ENCODE peak calls at places on chromosomes 4 and X, in eight cellular contexts. One of them, this sample, is unnamed.

GRCh38 chr4:136918772-136919171 is 613.5 kb downstream of the PCDH18 start:
- DNase-seq in A549: no peak
- DNase-seq in lung: no peak
- DNase-seq in cardiac muscle cell: no peak
- DNase-seq in mesenchymal stem cell: no peak
- DNase-seq in ovary: no peak
- DNase-seq in colonic mucosa: no peak
- DNase-seq in tibial nerve: no peak
- DNase-seq in this sample: no peak

GRCh38 chr4:71729856-71730255 is 54.0 kb downstream of the GC start:
- DNase-seq in A549: no peak
- DNase-seq in lung: no peak
- DNase-seq in tibial nerve: no peak
- DNase-seq in ovary: no peak
- DNase-seq in cardiac muscle cell: no peak
- DNase-seq in colonic mucosa: no peak
- DNase-seq in mesenchymal stem cell: no peak
- DNase-seq in this sample: no peak

GRCh38 chrX:132388371-132388770 is 100.5 kb downstream of the MBNL3 start:
- DNase-seq in ovary: no peak
- DNase-seq in mesenchymal stem cell: no peak
- DNase-seq in A549: no peak
- DNase-seq in cardiac muscle cell: no peak
- DNase-seq in colonic mucosa: no peak
- DNase-seq in lung: no peak
- DNase-seq in tibial nerve: no peak
- DNase-seq in this sample: no peak

GRCh38 chrX:11209798-11210197 is 83.4 kb upstream of the AMELX start:
- DNase-seq in lung: no peak
- DNase-seq in ovary: no peak
- DNase-seq in tibial nerve: no peak
- DNase-seq in A549: no peak
- DNase-seq in colonic mucosa: no peak
- DNase-seq in mesenchymal stem cell: no peak
- DNase-seq in cardiac muscle cell: peak; percentile 20
- DNase-seq in this sample: no peak

GRCh38 chr4:132827522-132827921 is 321.6 kb upstream of the PCDH10 start:
- DNase-seq in ovary: no peak
- DNase-seq in A549: no peak
- DNase-seq in lung: no peak
- DNase-seq in cardiac muscle cell: no peak
- DNase-seq in mesenchymal stem cell: no peak
- DNase-seq in colonic mucosa: no peak
- DNase-seq in tibial nerve: no peak
- DNase-seq in this sample: no peak

GRCh38 chr4:77819409-77819835 is 254 bp upstream of the CNOT6L start:
- DNase-seq in ovary: no peak
- DNase-seq in tibial nerve: peak; percentile 13
- DNase-seq in lung: peak; percentile 78
- DNase-seq in mesenchymal stem cell: peak; percentile 30
- DNase-seq in colonic mucosa: no peak
- DNase-seq in cardiac muscle cell: peak; percentile 27
- DNase-seq in A549: no peak
- DNase-seq in this sample: peak; percentile 80

GRCh38 chrX:26925088-26925487 is 538.1 kb downstream of the PPP4R3C start:
- DNase-seq in tibial nerve: no peak
- DNase-seq in lung: no peak
- DNase-seq in colonic mucosa: no peak
- DNase-seq in A549: no peak
- DNase-seq in mesenchymal stem cell: peak; percentile 18
- DNase-seq in ovary: no peak
- DNase-seq in cardiac muscle cell: no peak
- DNase-seq in this sample: no peak

GRCh38 chr4:168631241-168632151 is 134.6 kb downstream of the PALLD start:
- DNase-seq in colonic mucosa: peak; percentile 70
- DNase-seq in ovary: peak; percentile 78
- DNase-seq in tibial nerve: peak; percentile 18
- DNase-seq in cardiac muscle cell: peak; percentile 77
- DNase-seq in lung: peak; percentile 59
- DNase-seq in mesenchymal stem cell: peak; percentile 80
- DNase-seq in A549: peak; percentile 62
- DNase-seq in this sample: no peak

GRCh38 chr4:108087293-108087967 is 81.3 kb downstream of the LEF1 start:
- DNase-seq in cardiac muscle cell: no peak
- DNase-seq in tibial nerve: no peak
- DNase-seq in ovary: no peak
- DNase-seq in lung: no peak
- DNase-seq in A549: no peak
- DNase-seq in colonic mucosa: no peak
- DNase-seq in mesenchymal stem cell: no peak
- DNase-seq in this sample: no peak

GRCh38 chr4:20629180-20630115 is 70.8 kb upstream of the PACRGL start:
- DNase-seq in tibial nerve: no peak
- DNase-seq in cardiac muscle cell: no peak
- DNase-seq in colonic mucosa: peak; percentile 60
- DNase-seq in mesenchymal stem cell: no peak
- DNase-seq in lung: no peak
- DNase-seq in A549: no peak
- DNase-seq in ovary: no peak
- DNase-seq in this sample: no peak

GRCh38 chrX:106999002-106999975 is 723 bp downstream of the MORC4 start:
- DNase-seq in lung: peak; percentile 43
- DNase-seq in colonic mucosa: peak; percentile 65
- DNase-seq in ovary: peak; percentile 63
- DNase-seq in A549: peak; percentile 25
- DNase-seq in cardiac muscle cell: peak; percentile 64
- DNase-seq in mesenchymal stem cell: peak; percentile 59
- DNase-seq in tibial nerve: peak; percentile 17
- DNase-seq in this sample: peak; percentile 10

GRCh38 chr4:41878170-41878941 is 56.9 kb upstream of the TMEM33 start:
- DNase-seq in ovary: no peak
- DNase-seq in tibial nerve: no peak
- DNase-seq in colonic mucosa: no peak
- DNase-seq in mesenchymal stem cell: no peak
- DNase-seq in cardiac muscle cell: no peak
- DNase-seq in lung: no peak
- DNase-seq in A549: no peak
- DNase-seq in this sample: no peak

GRCh38 chrX:71143508-71143907 is 1.1 kb upstream of the NLGN3 start:
- DNase-seq in lung: no peak
- DNase-seq in cardiac muscle cell: peak; percentile 58
- DNase-seq in tibial nerve: peak; percentile 38
- DNase-seq in ovary: peak; percentile 63
- DNase-seq in colonic mucosa: peak; percentile 52
- DNase-seq in A549: no peak
- DNase-seq in mesenchymal stem cell: no peak
- DNase-seq in this sample: no peak

DNA sequence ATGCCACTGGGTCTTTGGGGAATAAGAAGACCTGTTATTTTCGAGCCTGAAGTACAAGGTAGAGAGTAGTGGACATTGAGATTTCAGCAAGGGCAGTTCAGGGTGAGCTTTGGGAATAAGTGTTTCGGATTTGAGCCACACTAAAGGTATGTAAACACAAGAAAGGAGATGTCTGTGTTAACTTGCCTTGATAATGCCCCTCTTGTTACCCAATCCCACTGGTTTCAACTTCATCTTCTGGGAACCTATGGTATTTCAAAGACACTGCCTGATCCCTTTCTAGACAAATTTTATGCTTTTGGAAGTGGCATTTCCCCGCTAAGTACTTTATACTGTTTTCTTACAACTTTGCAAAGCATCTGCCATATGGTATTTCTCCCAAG is 79.4 kb downstream of the SLC9A6 start:
- DNase-seq in ovary: no peak
- DNase-seq in cardiac muscle cell: no peak
- DNase-seq in colonic mucosa: no peak
- DNase-seq in tibial nerve: no peak
- DNase-seq in mesenchymal stem cell: peak; percentile 64
- DNase-seq in lung: no peak
- DNase-seq in A549: no peak
- DNase-seq in this sample: no peak
- H3K9me3 ChIP-seq in ovary: no peaks in the 10 kb centered on the region
- H3K9me3 ChIP-seq in cardiac muscle cell: no peaks in the 10 kb centered on the region
- H3K9me3 ChIP-seq in colonic mucosa: no peaks in the 10 kb centered on the region
- H3K9me3 ChIP-seq in tibial nerve: no peaks in the 10 kb centered on the region
- H3K9me3 ChIP-seq in mesenchymal stem cell: no peaks in the 10 kb centered on the region
- H3K9me3 ChIP-seq in lung: no peaks in the 10 kb centered on the region
- H3K9me3 ChIP-seq in A549: no peaks in the 10 kb centered on the region
- H3K9me3 ChIP-seq in this sample: no peaks in the 10 kb centered on the region

GRCh38 chr4:836781-837301 is 10.9 kb upstream of the CPLX1 start:
- DNase-seq in ovary: peak; percentile 80
- DNase-seq in mesenchymal stem cell: no peak
- DNase-seq in lung: no peak
- DNase-seq in colonic mucosa: no peak
- DNase-seq in tibial nerve: no peak
- DNase-seq in cardiac muscle cell: no peak
- DNase-seq in A549: no peak
- DNase-seq in this sample: no peak

GRCh38 chr4:836003-836511 is 10.1 kb upstream of the CPLX1 start:
- DNase-seq in cardiac muscle cell: no peak
- DNase-seq in mesenchymal stem cell: no peak
- DNase-seq in A549: no peak
- DNase-seq in colonic mucosa: no peak
- DNase-seq in lung: no peak
- DNase-seq in ovary: no peak
- DNase-seq in tibial nerve: no peak
- DNase-seq in this sample: no peak

GRCh38 chr4:833731-834367 is 7.9 kb upstream of the CPLX1 start:
- DNase-seq in lung: no peak
- DNase-seq in cardiac muscle cell: no peak
- DNase-seq in colonic mucosa: no peak
- DNase-seq in A549: no peak
- DNase-seq in mesenchymal stem cell: no peak
- DNase-seq in ovary: no peak
- DNase-seq in tibial nerve: no peak
- DNase-seq in this sample: no peak

GRCh38 chr4:834368-835147 is 8.6 kb upstream of the CPLX1 start:
- DNase-seq in tibial nerve: no peak
- DNase-seq in colonic mucosa: no peak
- DNase-seq in lung: no peak
- DNase-seq in A549: no peak
- DNase-seq in mesenchymal stem cell: no peak
- DNase-seq in cardiac muscle cell: no peak
- DNase-seq in ovary: no peak
- DNase-seq in this sample: no peak

DNA sequence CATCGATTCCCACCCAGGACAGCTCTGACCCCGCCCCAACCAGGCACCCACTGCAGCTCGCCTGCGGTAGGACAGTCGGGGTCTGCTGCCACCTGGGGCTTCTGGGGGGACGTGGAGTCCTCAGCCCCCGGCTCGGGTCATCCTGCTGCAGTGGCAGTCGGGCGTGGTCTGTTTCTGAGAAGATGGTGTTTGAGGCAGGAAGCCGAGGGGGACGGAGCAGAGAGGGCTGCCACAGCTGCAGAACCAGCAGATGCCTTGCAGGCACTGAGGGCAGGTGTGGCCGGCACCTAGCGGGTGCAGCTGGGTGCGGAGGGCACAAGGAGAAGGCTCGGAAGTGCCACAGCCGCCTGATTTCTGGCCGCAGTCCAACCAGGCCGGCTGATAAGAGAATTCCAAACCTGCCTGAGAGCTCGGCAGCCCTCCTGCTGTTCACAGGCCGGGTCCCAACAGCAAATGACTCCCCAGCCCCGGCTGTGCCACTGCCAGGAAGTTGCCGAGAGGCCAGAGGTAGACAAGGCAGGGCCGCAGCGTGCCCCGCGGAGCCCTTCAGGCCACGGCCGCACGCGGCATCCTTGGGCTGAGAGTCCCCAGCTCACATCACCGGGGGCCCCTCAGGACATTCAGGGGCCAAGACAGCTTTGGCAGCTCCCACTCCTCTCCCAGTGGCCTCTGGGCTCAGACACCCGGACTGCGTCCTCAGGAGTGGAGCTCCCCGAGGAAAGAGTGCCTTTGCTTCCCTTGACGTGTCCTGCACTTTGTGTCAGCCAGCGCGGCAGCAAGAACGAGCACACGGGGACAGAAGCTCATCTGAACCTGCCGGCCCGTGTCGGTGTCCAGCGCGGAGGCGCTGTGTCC is 9.4 kb upstream of the CPLX1 start:
- DNase-seq in ovary: no peak
- DNase-seq in A549: no peak
- DNase-seq in cardiac muscle cell: no peak
- DNase-seq in tibial nerve: no peak
- DNase-seq in colonic mucosa: peak; percentile 63
- DNase-seq in mesenchymal stem cell: no peak
- DNase-seq in lung: no peak
- DNase-seq in this sample: no peak
- H3K9me3 ChIP-seq in ovary: no peaks in the 10 kb centered on the region
- H3K9me3 ChIP-seq in A549: peaks cover 16% of the 10 kb centered on the region
- H3K9me3 ChIP-seq in cardiac muscle cell: no peaks in the 10 kb centered on the region
- H3K9me3 ChIP-seq in tibial nerve: peaks cover 5% of the 10 kb centered on the region
- H3K9me3 ChIP-seq in colonic mucosa: no peaks in the 10 kb centered on the region
- H3K9me3 ChIP-seq in mesenchymal stem cell: peaks cover 17% of the 10 kb centered on the region
- H3K9me3 ChIP-seq in lung: no peaks in the 10 kb centered on the region
- H3K9me3 ChIP-seq in this sample: no peaks in the 10 kb centered on the region

GRCh38 chr4:340011-340410 is 2.4 kb downstream of the ZNF141 start:
- DNase-seq in lung: no peak
- DNase-seq in A549: no peak
- DNase-seq in cardiac muscle cell: peak; percentile 1
- DNase-seq in colonic mucosa: no peak
- DNase-seq in mesenchymal stem cell: no peak
- DNase-seq in tibial nerve: no peak
- DNase-seq in ovary: no peak
- DNase-seq in this sample: no peak
- H3K9me3 ChIP-seq in lung: no peaks in the 10 kb centered on the region
- H3K9me3 ChIP-seq in A549: peaks cover 58% of the 10 kb centered on the region
- H3K9me3 ChIP-seq in cardiac muscle cell: no peaks in the 10 kb centered on the region
- H3K9me3 ChIP-seq in colonic mucosa: peaks cover 7% of the 10 kb centered on the region
- H3K9me3 ChIP-seq in mesenchymal stem cell: peaks cover 54% of the 10 kb centered on the region
- H3K9me3 ChIP-seq in tibial nerve: peaks cover 9% of the 10 kb centered on the region
- H3K9me3 ChIP-seq in ovary: peaks cover 14% of the 10 kb centered on the region
- H3K9me3 ChIP-seq in this sample: peaks cover 12% of the 10 kb centered on the region

DNA sequence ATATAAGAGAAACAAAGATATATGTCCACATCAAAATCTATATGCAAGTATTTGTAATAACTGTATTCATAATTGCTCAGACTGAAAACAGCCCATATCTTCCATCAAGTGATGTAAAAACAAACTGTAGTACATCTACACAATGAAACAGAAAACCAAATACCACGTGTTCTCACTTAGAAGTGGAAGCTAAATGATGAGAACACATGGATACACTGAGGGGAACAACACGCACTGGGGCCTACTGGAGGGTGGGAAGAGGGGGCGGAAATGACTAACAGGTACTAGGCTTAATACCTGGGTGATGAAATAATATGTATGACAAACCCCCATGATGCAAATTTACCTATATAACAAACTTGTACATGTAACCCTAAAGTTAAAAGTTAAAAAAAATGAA is 42.7 kb downstream of the UBA6 start:
- DNase-seq in colonic mucosa: no peak
- DNase-seq in ovary: no peak
- DNase-seq in cardiac muscle cell: no peak
- DNase-seq in tibial nerve: no peak
- DNase-seq in lung: no peak
- DNase-seq in A549: no peak
- DNase-seq in mesenchymal stem cell: no peak
- DNase-seq in this sample: no peak
- H3K9me3 ChIP-seq in colonic mucosa: no peaks in the 10 kb centered on the region
- H3K9me3 ChIP-seq in ovary: peaks cover 8% of the 10 kb centered on the region
- H3K9me3 ChIP-seq in cardiac muscle cell: no peaks in the 10 kb centered on the region
- H3K9me3 ChIP-seq in tibial nerve: no peaks in the 10 kb centered on the region
- H3K9me3 ChIP-seq in lung: no peaks in the 10 kb centered on the region
- H3K9me3 ChIP-seq in A549: peaks cover 3% of the 10 kb centered on the region
- H3K9me3 ChIP-seq in mesenchymal stem cell: peaks cover 14% of the 10 kb centered on the region
- H3K9me3 ChIP-seq in this sample: peaks cover 6% of the 10 kb centered on the region

GRCh38 chr4:12016729-12017128 is 588.0 kb upstream of the HS3ST1 start:
- DNase-seq in tibial nerve: no peak
- DNase-seq in lung: no peak
- DNase-seq in ovary: no peak
- DNase-seq in colonic mucosa: no peak
- DNase-seq in A549: no peak
- DNase-seq in cardiac muscle cell: no peak
- DNase-seq in mesenchymal stem cell: no peak
- DNase-seq in this sample: no peak
- H3K9me3 ChIP-seq in tibial nerve: no peaks in the 10 kb centered on the region
- H3K9me3 ChIP-seq in lung: peaks cover 5% of the 10 kb centered on the region
- H3K9me3 ChIP-seq in ovary: no peaks in the 10 kb centered on the region
- H3K9me3 ChIP-seq in colonic mucosa: no peaks in the 10 kb centered on the region
- H3K9me3 ChIP-seq in A549: no peaks in the 10 kb centered on the region
- H3K9me3 ChIP-seq in cardiac muscle cell: no peaks in the 10 kb centered on the region
- H3K9me3 ChIP-seq in mesenchymal stem cell: peaks cover 22% of the 10 kb centered on the region
- H3K9me3 ChIP-seq in this sample: no peaks in the 10 kb centered on the region